ENCODE peak calls at places on chromosomes 16 and 17, in eight cellular contexts. O, A, W, R, T, H, E and N are unnamed samples.
A peak's percentile ranks its signal among the peaks of the same experiment; 100 is the strongest.

GRCh38 chr17:83012161-83012800 is 67.1 kb upstream of the METRNL start:
- DNase-seq in T (no peak), A (no peak), W (no peak), H (no peak), E (no peak), O (no peak), R (no peak), N (no peak)

GRCh38 chr16:69448470-69449193 is 24.2 kb downstream of the CYB5B start:
- DNase-seq in A (no peak), T (no peak), R (no peak), O (no peak), E (no peak), H (no peak), W (peak; percentile 67), N (no peak)

GRCh38 chr16:11828696-11829095 is 22.6 kb downstream of the RSL1D1 start:
- DNase-seq in E (no peak), R (no peak), H (no peak), A (no peak), W (no peak), O (no peak), T (no peak), N (no peak)

GRCh38 chr17:18377437-18378204 is at the start of gene EVPLL:
- DNase-seq in E (no peak), O (peak; percentile 94), T (no peak), W (no peak), H (no peak), R (no peak), A (no peak), N (peak; percentile 92)

GRCh38 chr16:29705030-29705429 is 26.1 kb downstream of the QPRT start:
- DNase-seq in A (no peak), O (no peak), E (peak; percentile 84), T (no peak), W (no peak), R (no peak), H (no peak), N (no peak)

GRCh38 chr17:81440511-81441244 is 45.4 kb downstream of the BAHCC1 start:
- DNase-seq in T (peak; percentile 98), W (no peak), H (no peak), O (no peak), E (no peak), R (no peak), A (no peak), N (peak; percentile 90)

GRCh38 chr16:50273888-50274770 is 7.8 kb downstream of the ADCY7 start:
- DNase-seq in H (peak; percentile 45), O (no peak), E (no peak), A (no peak), W (no peak), T (no peak), R (no peak), N (no peak)

GRCh38 chr16:17591655-17592405 is 121.1 kb upstream of the XYLT1 start:
- DNase-seq in O (peak; percentile 25), R (no peak), T (no peak), E (no peak), A (no peak), W (no peak), H (no peak), N (no peak)

GRCh38 chr17:7818746-7819645 is 15.0 kb upstream of the KDM6B start:
- DNase-seq in H (no peak), W (no peak), A (no peak), O (no peak), E (no peak), T (no peak), R (no peak), N (no peak)

GRCh38 chr16:35751191-35751941 is 2292.0 kb downstream of the TP53TG3F start:
- DNase-seq in A (no peak), O (no peak), W (no peak), E (no peak), T (no peak), H (no peak), R (no peak), N (no peak)

GRCh38 chr17:9054146-9054545 is 32.8 kb downstream of the NTN1 start:
- DNase-seq in O (no peak), E (no peak), R (no peak), T (no peak), H (no peak), W (no peak), A (no peak), N (no peak)

GRCh38 chr17:79668344-79669250 is 57.7 kb upstream of the RBFOX3 start:
- DNase-seq in T (no peak), H (no peak), R (no peak), E (no peak), A (no peak), W (no peak), O (no peak), N (peak; percentile 7)